ENCODE peak calls at places on chromosomes 11 and 22, in eight cellular contexts. One of them, this sample, is unnamed.

GRCh38 chr22:37999640-38000272 is 15.4 kb upstream of the SOX10 start:
- DNase-seq in lower lobe of right lung: no peak
- DNase-seq in GM12865: peak; percentile 16
- DNase-seq in AG09309: no peak
- DNase-seq in heart right ventricle: no peak
- DNase-seq in heart left ventricle: no peak
- DNase-seq in stomach: no peak
- DNase-seq in WERI-Rb-1: no peak
- DNase-seq in this sample: no peak

GRCh38 chr11:45580399-45580798 is 85.0 kb downstream of the CHST1 start:
- DNase-seq in lower lobe of right lung: no peak
- DNase-seq in GM12865: peak; percentile 10
- DNase-seq in AG09309: no peak
- DNase-seq in heart right ventricle: no peak
- DNase-seq in heart left ventricle: no peak
- DNase-seq in stomach: no peak
- DNase-seq in WERI-Rb-1: no peak
- DNase-seq in this sample: no peak

GRCh38 chr11:109697140-109697843 is 275.3 kb downstream of the C11orf87 start:
- DNase-seq in lower lobe of right lung: no peak
- DNase-seq in GM12865: peak; percentile 55
- DNase-seq in AG09309: peak; percentile 29
- DNase-seq in heart right ventricle: no peak
- DNase-seq in heart left ventricle: no peak
- DNase-seq in stomach: no peak
- DNase-seq in WERI-Rb-1: peak; percentile 36
- DNase-seq in this sample: peak; percentile 4

GRCh38 chr11:78371221-78371899 is 46.3 kb downstream of the GAB2 start:
- DNase-seq in lower lobe of right lung: no peak
- DNase-seq in GM12865: no peak
- DNase-seq in AG09309: no peak
- DNase-seq in heart right ventricle: no peak
- DNase-seq in heart left ventricle: no peak
- DNase-seq in stomach: no peak
- DNase-seq in WERI-Rb-1: peak; percentile 33
- DNase-seq in this sample: no peak

GRCh38 chr22:36277482-36278291 is 24.8 kb downstream of the APOL1 start:
- DNase-seq in lower lobe of right lung: peak; percentile 68
- DNase-seq in GM12865: peak; percentile 84
- DNase-seq in AG09309: no peak
- DNase-seq in heart right ventricle: peak; percentile 65
- DNase-seq in heart left ventricle: peak; percentile 60
- DNase-seq in stomach: peak; percentile 65
- DNase-seq in WERI-Rb-1: peak; percentile 60
- DNase-seq in this sample: no peak

GRCh38 chr11:72669527-72669926 is 4.7 kb downstream of the PDE2A start:
- DNase-seq in lower lobe of right lung: no peak
- DNase-seq in GM12865: peak; percentile 66
- DNase-seq in AG09309: no peak
- DNase-seq in heart right ventricle: no peak
- DNase-seq in heart left ventricle: no peak
- DNase-seq in stomach: no peak
- DNase-seq in WERI-Rb-1: no peak
- DNase-seq in this sample: peak; percentile 15

GRCh38 chr11:50088231-50088630 is 55.6 kb downstream of the OR4C45 start:
- DNase-seq in lower lobe of right lung: no peak
- DNase-seq in GM12865: no peak
- DNase-seq in AG09309: no peak
- DNase-seq in heart right ventricle: no peak
- DNase-seq in heart left ventricle: no peak
- DNase-seq in stomach: no peak
- DNase-seq in WERI-Rb-1: no peak
- DNase-seq in this sample: no peak

GRCh38 chr11:108961095-108961494 is 296.2 kb downstream of the DDX10 start:
- DNase-seq in lower lobe of right lung: no peak
- DNase-seq in GM12865: peak; percentile 6
- DNase-seq in AG09309: no peak
- DNase-seq in heart right ventricle: no peak
- DNase-seq in heart left ventricle: no peak
- DNase-seq in stomach: no peak
- DNase-seq in WERI-Rb-1: no peak
- DNase-seq in this sample: no peak

GRCh38 chr11:44893250-44894216 is 57.1 kb downstream of the TP53I11 start:
- DNase-seq in lower lobe of right lung: no peak
- DNase-seq in GM12865: no peak
- DNase-seq in AG09309: no peak
- DNase-seq in heart right ventricle: no peak
- DNase-seq in heart left ventricle: no peak
- DNase-seq in stomach: no peak
- DNase-seq in WERI-Rb-1: peak; percentile 92
- DNase-seq in this sample: no peak

GRCh38 chr11:68843703-68844312 is 2.1 kb upstream of the CPT1A start:
- DNase-seq in lower lobe of right lung: peak; percentile 93
- DNase-seq in GM12865: peak; percentile 88
- DNase-seq in AG09309: no peak
- DNase-seq in heart right ventricle: peak; percentile 87
- DNase-seq in heart left ventricle: peak; percentile 86
- DNase-seq in stomach: peak; percentile 95
- DNase-seq in WERI-Rb-1: no peak
- DNase-seq in this sample: peak; percentile 36

GRCh38 chr11:29293825-29294224 is 723.0 kb downstream of the KCNA4 start:
- DNase-seq in lower lobe of right lung: no peak
- DNase-seq in GM12865: peak; percentile 69
- DNase-seq in AG09309: no peak
- DNase-seq in heart right ventricle: no peak
- DNase-seq in heart left ventricle: no peak
- DNase-seq in stomach: no peak
- DNase-seq in WERI-Rb-1: no peak
- DNase-seq in this sample: peak; percentile 3

GRCh38 chr11:92789761-92790160 is 179.7 kb upstream of the MTNR1B start:
- DNase-seq in lower lobe of right lung: no peak
- DNase-seq in GM12865: no peak
- DNase-seq in AG09309: no peak
- DNase-seq in heart right ventricle: no peak
- DNase-seq in heart left ventricle: no peak
- DNase-seq in stomach: no peak
- DNase-seq in WERI-Rb-1: no peak
- DNase-seq in this sample: no peak

GRCh38 chr11:78784321-78785061 is 209.8 kb upstream of the NARS2 start:
- DNase-seq in lower lobe of right lung: no peak
- DNase-seq in GM12865: no peak
- DNase-seq in AG09309: peak; percentile 64
- DNase-seq in heart right ventricle: no peak
- DNase-seq in heart left ventricle: no peak
- DNase-seq in stomach: no peak
- DNase-seq in WERI-Rb-1: no peak
- DNase-seq in this sample: no peak

GRCh38 chr22:46792061-46792796 is 29.8 kb downstream of the TBC1D22A start:
- DNase-seq in lower lobe of right lung: no peak
- DNase-seq in GM12865: no peak
- DNase-seq in AG09309: no peak
- DNase-seq in heart right ventricle: no peak
- DNase-seq in heart left ventricle: no peak
- DNase-seq in stomach: no peak
- DNase-seq in WERI-Rb-1: no peak
- DNase-seq in this sample: no peak

GRCh38 chr11:100647861-100648260 is 39.2 kb upstream of the ARHGAP42 start:
- DNase-seq in lower lobe of right lung: no peak
- DNase-seq in GM12865: no peak
- DNase-seq in AG09309: no peak
- DNase-seq in heart right ventricle: no peak
- DNase-seq in heart left ventricle: no peak
- DNase-seq in stomach: no peak
- DNase-seq in WERI-Rb-1: no peak
- DNase-seq in this sample: no peak

GRCh38 chr11:12083380-12083779 is 27.0 kb upstream of the MICAL2 start:
- DNase-seq in lower lobe of right lung: no peak
- DNase-seq in GM12865: no peak
- DNase-seq in AG09309: no peak
- DNase-seq in heart right ventricle: no peak
- DNase-seq in heart left ventricle: no peak
- DNase-seq in stomach: no peak
- DNase-seq in WERI-Rb-1: peak; percentile 15
- DNase-seq in this sample: no peak

GRCh38 chr11:45993438-45994064 is 71.1 kb downstream of the LARGE2 start:
- DNase-seq in lower lobe of right lung: no peak
- DNase-seq in GM12865: no peak
- DNase-seq in AG09309: no peak
- DNase-seq in heart right ventricle: peak; percentile 23
- DNase-seq in heart left ventricle: peak; percentile 36
- DNase-seq in stomach: no peak
- DNase-seq in WERI-Rb-1: no peak
- DNase-seq in this sample: no peak

GRCh38 chr11:63613517-63614135 is 607 bp downstream of the PLAAT3 start:
- DNase-seq in lower lobe of right lung: peak; percentile 70
- DNase-seq in GM12865: peak; percentile 59
- DNase-seq in AG09309: no peak
- DNase-seq in heart right ventricle: peak; percentile 57
- DNase-seq in heart left ventricle: peak; percentile 64
- DNase-seq in stomach: peak; percentile 44
- DNase-seq in WERI-Rb-1: peak; percentile 15
- DNase-seq in this sample: no peak

GRCh38 chr11:126589492-126589803 is 234.0 kb downstream of the ST3GAL4 start:
- DNase-seq in lower lobe of right lung: no peak
- DNase-seq in GM12865: no peak
- DNase-seq in AG09309: no peak
- DNase-seq in heart right ventricle: no peak
- DNase-seq in heart left ventricle: no peak
- DNase-seq in stomach: no peak
- DNase-seq in WERI-Rb-1: no peak
- DNase-seq in this sample: no peak

GRCh38 chr11:106999203-106999602 is 19.1 kb downstream of the GUCY1A2 start:
- DNase-seq in lower lobe of right lung: no peak
- DNase-seq in GM12865: no peak
- DNase-seq in AG09309: no peak
- DNase-seq in heart right ventricle: no peak
- DNase-seq in heart left ventricle: no peak
- DNase-seq in stomach: no peak
- DNase-seq in WERI-Rb-1: no peak
- DNase-seq in this sample: no peak

GRCh38 chr11:11993814-11994213 is 14.6 kb downstream of the DKK3 start:
- DNase-seq in lower lobe of right lung: no peak
- DNase-seq in GM12865: no peak
- DNase-seq in AG09309: no peak
- DNase-seq in heart right ventricle: no peak
- DNase-seq in heart left ventricle: no peak
- DNase-seq in stomach: no peak
- DNase-seq in WERI-Rb-1: no peak
- DNase-seq in this sample: no peak

DNA sequence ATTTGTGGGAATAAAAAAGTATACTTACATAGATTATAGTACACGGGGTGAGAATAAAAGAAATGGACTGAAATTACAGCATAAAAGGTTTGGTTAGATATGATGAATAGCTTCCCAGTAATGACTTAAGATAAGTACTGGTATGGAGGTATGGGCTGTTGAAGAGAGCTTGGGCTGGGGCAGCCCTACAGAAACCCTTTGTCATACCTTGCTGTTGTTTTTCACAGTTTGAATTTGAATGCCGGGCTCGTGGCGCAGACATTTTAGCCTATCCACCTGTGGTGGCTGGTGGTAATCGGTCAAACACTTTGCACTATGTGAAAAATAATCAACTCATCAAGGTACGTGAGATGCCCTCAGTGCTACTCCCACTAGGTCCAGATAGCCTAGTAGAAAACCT is 42.3 kb upstream of the RBX1 start:
- DNase-seq in lower lobe of right lung: no peak
- DNase-seq in GM12865: no peak
- DNase-seq in AG09309: no peak
- DNase-seq in heart right ventricle: no peak
- DNase-seq in heart left ventricle: no peak
- DNase-seq in stomach: no peak
- DNase-seq in WERI-Rb-1: no peak
- DNase-seq in this sample: no peak
- H3K4me3 ChIP-seq in lower lobe of right lung: no peak overlapping the region
- H3K4me3 ChIP-seq in GM12865: no peak overlapping the region
- H3K4me3 ChIP-seq in AG09309: no peak overlapping the region
- H3K4me3 ChIP-seq in heart right ventricle: no peak overlapping the region
- H3K4me3 ChIP-seq in heart left ventricle: no peak overlapping the region
- H3K4me3 ChIP-seq in stomach: no peak overlapping the region
- H3K4me3 ChIP-seq in WERI-Rb-1: no peak overlapping the region
- H3K4me3 ChIP-seq in this sample: no peak overlapping the region

GRCh38 chr11:10272132-10272531 is 21.9 kb downstream of the SBF2 start:
- DNase-seq in lower lobe of right lung: no peak
- DNase-seq in GM12865: no peak
- DNase-seq in AG09309: peak; percentile 62
- DNase-seq in heart right ventricle: no peak
- DNase-seq in heart left ventricle: no peak
- DNase-seq in stomach: no peak
- DNase-seq in WERI-Rb-1: no peak
- DNase-seq in this sample: no peak
- TF ChIP-seq CTCF in lower lobe of right lung: no peak
- TF ChIP-seq CTCF in GM12865: no peak
- TF ChIP-seq CTCF in AG09309: no peak
- TF ChIP-seq CTCF in heart right ventricle: no peak
- TF ChIP-seq CTCF in heart left ventricle: no peak
- TF ChIP-seq CTCF in stomach: no peak
- TF ChIP-seq CTCF in WERI-Rb-1: no peak
- TF ChIP-seq CTCF in this sample: no peak

GRCh38 chr11:120121914-120122473 is 15.9 kb downstream of the TRIM29 start:
- DNase-seq in lower lobe of right lung: peak; percentile 76
- DNase-seq in GM12865: no peak
- DNase-seq in AG09309: no peak
- DNase-seq in heart right ventricle: no peak
- DNase-seq in heart left ventricle: no peak
- DNase-seq in stomach: no peak
- DNase-seq in WERI-Rb-1: no peak
- DNase-seq in this sample: no peak
- H3K4me3 ChIP-seq in lower lobe of right lung: no peak overlapping the region
- H3K4me3 ChIP-seq in GM12865: no peak overlapping the region
- H3K4me3 ChIP-seq in AG09309: no peak overlapping the region
- H3K4me3 ChIP-seq in heart right ventricle: no peak overlapping the region
- H3K4me3 ChIP-seq in heart left ventricle: no peak overlapping the region
- H3K4me3 ChIP-seq in stomach: no peak overlapping the region
- H3K4me3 ChIP-seq in WERI-Rb-1: no peak overlapping the region
- H3K4me3 ChIP-seq in this sample: no peak overlapping the region

GRCh38 chr11:112453601-112454577 is 193.2 kb upstream of the PLET1 start:
- DNase-seq in lower lobe of right lung: peak; percentile 55
- DNase-seq in GM12865: peak; percentile 48
- DNase-seq in AG09309: no peak
- DNase-seq in heart right ventricle: peak; percentile 18
- DNase-seq in heart left ventricle: no peak
- DNase-seq in stomach: peak; percentile 47
- DNase-seq in WERI-Rb-1: peak; percentile 43
- DNase-seq in this sample: peak; percentile 7
- TF ChIP-seq CTCF in lower lobe of right lung: peak; percentile 44
- TF ChIP-seq CTCF in GM12865: peak; percentile 50
- TF ChIP-seq CTCF in AG09309: peak; percentile 49
- TF ChIP-seq CTCF in heart right ventricle: peak; percentile 48
- TF ChIP-seq CTCF in heart left ventricle: peak; percentile 31
- TF ChIP-seq CTCF in stomach: no peak
- TF ChIP-seq CTCF in WERI-Rb-1: peak; percentile 62
- TF ChIP-seq CTCF in this sample: peak; percentile 55